ENCODE peak calls at places on chromosomes 12 and 14, in eight cellular contexts. S is cardiac muscle cell; G is left lung; Z is heart right ventricle; E is CD4-positive, alpha-beta memory T cell; A is mesenchymal stem cell; P is CD8-positive, alpha-beta memory T cell; N is neuronal stem cell. L is an unnamed sample.
A peak's percentile ranks its signal among the peaks of the same experiment; 100 is the strongest.

GRCh38 chr12:119102714-119103113 is 76.0 kb upstream of the HSPB8 start:
- DNase-seq in S (no peak), G (no peak), Z (no peak), E (no peak), A (no peak), P (no peak), N (no peak), L (no peak)

GRCh38 chr12:50918584-50919316 is 33.6 kb upstream of the HIGD1C start:
- DNase-seq in S (no peak), G (no peak), Z (no peak), E (no peak), A (peak; percentile 43), P (no peak), N (no peak), L (no peak)

GRCh38 chr14:74213907-74214803 is 25.1 kb upstream of the VSX2 start:
- DNase-seq in S (no peak), G (peak; percentile 17), Z (no peak), E (no peak), A (no peak), P (no peak), N (no peak), L (no peak)

GRCh38 chr12:49961993-49962764 is 507 bp downstream of the AQP5 start:
- DNase-seq in S (no peak), G (no peak), Z (no peak), E (no peak), A (no peak), P (no peak), N (no peak), L (no peak)

GRCh38 chr12:53414756-53415417 is 8.8 kb upstream of the AMHR2 start:
- DNase-seq in S (no peak), G (no peak), Z (no peak), E (no peak), A (no peak), P (no peak), N (no peak), L (no peak)

GRCh38 chr12:3137268-3137761 is 60.1 kb downstream of the TSPAN9 start:
- DNase-seq in S (peak; percentile 34), G (no peak), Z (peak; percentile 74), E (no peak), A (peak; percentile 67), P (no peak), N (no peak), L (no peak)

GRCh38 chr14:94738097-94738496 is 31.8 kb downstream of the GSC start:
- DNase-seq in S (no peak), G (no peak), Z (no peak), E (no peak), A (no peak), P (no peak), N (no peak), L (no peak)

GRCh38 chr14:36517242-36518030 is 2.6 kb downstream of the NKX2-1 start:
- DNase-seq in S (no peak), G (no peak), Z (no peak), E (no peak), A (no peak), P (no peak), N (no peak), L (no peak)

GRCh38 chr14:63632932-63633514 is 8.6 kb downstream of the WDR89 start:
- DNase-seq in S (no peak), G (no peak), Z (no peak), E (peak; percentile 51), A (peak; percentile 44), P (no peak), N (no peak), L (peak; percentile 66)

GRCh38 chr14:67668559-67668958 is 5.9 kb downstream of the VTI1B start:
- DNase-seq in S (no peak), G (no peak), Z (no peak), E (no peak), A (no peak), P (no peak), N (no peak), L (no peak)

GRCh38 chr12:32134144-32134888 is 27.7 kb downstream of the BICD1 start:
- DNase-seq in S (no peak), G (no peak), Z (no peak), E (peak; percentile 5), A (peak; percentile 15), P (peak; percentile 56), N (no peak), L (peak; percentile 29)

GRCh38 chr12:6253278-6253677 is 53.1 kb downstream of the CD9 start:
- DNase-seq in S (no peak), G (no peak), Z (no peak), E (no peak), A (no peak), P (no peak), N (no peak), L (no peak)

GRCh38 chr12:39354955-39355354 is 88.0 kb downstream of the KIF21A start:
- DNase-seq in S (no peak), G (no peak), Z (no peak), E (no peak), A (no peak), P (no peak), N (no peak), L (no peak)

GRCh38 chr12:50505386-50505827 is 622 bp downstream of the DIP2B start:
- DNase-seq in S (peak; percentile 29), G (peak; percentile 37), Z (peak; percentile 30), E (no peak), A (no peak), P (peak; percentile 48), N (peak; percentile 38), L (no peak)

GRCh38 chr12:87283111-87283510 is 746.1 kb downstream of the C12orf50 start:
- DNase-seq in S (no peak), G (no peak), Z (no peak), E (no peak), A (no peak), P (no peak), N (no peak), L (no peak)

GRCh38 chr12:21828779-21829178 is 54.3 kb upstream of the KCNJ8 start:
- DNase-seq in S (no peak), G (no peak), Z (no peak), E (no peak), A (peak; percentile 14), P (no peak), N (no peak), L (no peak)
- H3K4me3 ChIP-seq in S (no peak overlapping the region), G (no peak overlapping the region), Z (no peak overlapping the region), E (no peak overlapping the region), A (peak overlapping the region; percentile 9), P (no peak overlapping the region), N (no peak overlapping the region), L (no peak overlapping the region)

GRCh38 chr14:30339311-30339901 is 219.6 kb upstream of the G2E3 start:
- DNase-seq in S (no peak), G (no peak), Z (no peak), E (no peak), A (no peak), P (no peak), N (no peak), L (no peak)

GRCh38 chr14:30345511-30345910 is 213.4 kb upstream of the G2E3 start:
- DNase-seq in S (no peak), G (no peak), Z (no peak), E (no peak), A (no peak), P (no peak), N (no peak), L (no peak)

GRCh38 chr14:30337456-30337855 is 221.5 kb upstream of the G2E3 start:
- DNase-seq in S (no peak), G (no peak), Z (no peak), E (no peak), A (no peak), P (no peak), N (no peak), L (no peak)

GRCh38 chr14:30340495-30340894 is 218.5 kb upstream of the G2E3 start:
- DNase-seq in S (no peak), G (no peak), Z (no peak), E (no peak), A (no peak), P (no peak), N (no peak), L (no peak)
- H3K4me1 ChIP-seq in S (peaks cover 15% of the 10 kb centered on the region), G (no peaks in the 10 kb centered on the region), Z (no peaks in the 10 kb centered on the region), E (peaks cover 5% of the 10 kb centered on the region), A (no peaks in the 10 kb centered on the region), P (no peaks in the 10 kb centered on the region), N (no peaks in the 10 kb centered on the region), L (no peaks in the 10 kb centered on the region)

GRCh38 chr12:76329163-76329562 is 19.1 kb downstream of the BBS10 start:
- DNase-seq in S (no peak), G (no peak), Z (no peak), E (no peak), A (peak; percentile 65), P (no peak), N (no peak), L (no peak)
- H3K9me3 ChIP-seq in S (no peaks in the 10 kb centered on the region), G (no peaks in the 10 kb centered on the region), Z (no peaks in the 10 kb centered on the region), E (no peaks in the 10 kb centered on the region), A (no peaks in the 10 kb centered on the region), P (no peaks in the 10 kb centered on the region), N (no peaks in the 10 kb centered on the region), L (no peaks in the 10 kb centered on the region)

DNA sequence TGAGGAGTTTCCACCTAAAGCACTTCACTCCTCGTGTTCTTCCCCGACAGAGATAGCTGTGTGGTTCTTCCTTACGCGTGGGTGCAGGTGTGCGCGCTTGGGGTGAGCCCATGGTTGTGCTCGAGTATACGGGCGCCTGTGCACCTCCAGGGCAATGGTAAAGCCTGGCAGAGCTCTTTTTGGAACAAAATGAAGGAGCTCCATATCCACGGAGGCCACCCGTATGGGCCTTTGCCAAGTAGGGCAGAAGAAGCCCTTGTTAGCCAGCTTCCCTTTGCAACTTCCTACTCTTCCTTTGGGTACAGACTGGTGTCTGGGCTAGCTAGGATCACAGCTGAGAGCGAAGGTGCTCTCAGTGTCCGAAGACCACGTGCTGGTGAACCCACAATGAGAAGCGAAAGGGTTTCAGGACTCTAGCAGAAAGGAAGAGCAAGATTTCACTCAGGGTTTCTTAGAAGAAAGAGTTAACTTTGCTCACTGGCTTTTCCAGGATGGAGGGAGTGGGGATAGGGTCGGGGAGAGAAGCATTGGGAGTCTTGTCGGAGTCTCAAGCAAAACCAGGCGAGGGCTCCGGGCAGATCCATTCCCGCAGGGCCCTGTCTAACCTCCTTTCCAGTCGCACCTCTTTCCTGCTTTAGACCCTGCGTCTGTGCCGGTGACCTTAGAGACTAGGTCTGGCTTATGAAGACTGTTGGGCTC is 977 bp upstream of the LRFN5 start:
- DNase-seq in S (peak; percentile 72), G (no peak), Z (no peak), E (no peak), A (peak; percentile 80), P (no peak), N (peak; percentile 62), L (no peak)
- H3K4me3 ChIP-seq in S (peak overlapping the region; percentile 80), G (peak overlapping the region; percentile 41), Z (peak overlapping the region; percentile 59), E (peak overlapping the region; percentile 32), A (peak overlapping the region; percentile 85), P (no peak overlapping the region), N (peak overlapping the region; percentile 82), L (no peak overlapping the region)

GRCh38 chr14:69049675-69050074 is 70.6 kb upstream of the ACTN1 start:
- DNase-seq in S (no peak), G (no peak), Z (no peak), E (no peak), A (peak; percentile 88), P (no peak), N (no peak), L (no peak)
- H3K4me1 ChIP-seq in S (peaks cover 35% of the 10 kb centered on the region), G (peaks cover 83% of the 10 kb centered on the region), Z (peaks cover 63% of the 10 kb centered on the region), E (no peaks in the 10 kb centered on the region), A (peaks cover 22% of the 10 kb centered on the region), P (no peaks in the 10 kb centered on the region), N (peaks cover 23% of the 10 kb centered on the region), L (no peaks in the 10 kb centered on the region)